ENCODE peak calls at places on chromosomes 4 and X, in five cellular contexts. S, W, R, E and N are unnamed samples.

GRCh38 chr4:109294006-109294405 is 8.5 kb downstream of the COL25A1 start:
- DNase-seq in S (no peak), W (no peak), R (peak), E (no peak), N (peak)

GRCh38 chrX:42485621-42486020 is 292.3 kb downstream of the PPP1R2C start:
- DNase-seq in S (no peak), W (no peak), R (no peak), E (no peak), N (peak)

GRCh38 chr4:170423137-170423536 is 333.4 kb upstream of the AADAT start:
- DNase-seq in S (no peak), W (no peak), R (no peak), E (no peak), N (peak)

GRCh38 chr4:9977518-9978031 is 43.7 kb downstream of the SLC2A9 start:
- DNase-seq in S (peak), W (no peak), R (no peak), E (no peak), N (no peak)

GRCh38 chr4:71470547-71470946 is 131.7 kb downstream of the SLC4A4 start:
- DNase-seq in S (no peak), W (no peak), R (no peak), E (no peak), N (no peak)

GRCh38 chrX:1476682-1477081 is 24.0 kb upstream of the ASMTL start:
- DNase-seq in S (no peak), W (no peak), R (no peak), E (no peak), N (no peak)

GRCh38 chr4:40478215-40478614 is 143.1 kb downstream of the CHRNA9 start:
- DNase-seq in S (no peak), W (no peak), R (no peak), E (no peak), N (no peak)

GRCh38 chr4:158131037-158131436 is 41.8 kb downstream of the GASK1B start:
- DNase-seq in S (no peak), W (no peak), R (no peak), E (peak), N (no peak)

GRCh38 chr4:14837860-14838259 is 164.4 kb upstream of the CPEB2 start:
- DNase-seq in S (no peak), W (no peak), R (no peak), E (no peak), N (no peak)

GRCh38 chr4:48778431-48779094 is 1.5 kb downstream of the FRYL start:
- DNase-seq in S (no peak), W (no peak), R (no peak), E (peak), N (peak)

GRCh38 chr4:130478406-130478805 is 1382.5 kb downstream of the C4orf33 start:
- DNase-seq in S (no peak), W (no peak), R (no peak), E (peak), N (peak)

GRCh38 chr4:97912151-97912550 is 231.1 kb downstream of the STPG2 start:
- DNase-seq in S (no peak), W (no peak), R (no peak), E (no peak), N (no peak)

GRCh38 chr4:184012937-184013336 is 107.8 kb downstream of the STOX2 start:
- DNase-seq in S (no peak), W (no peak), R (peak), E (no peak), N (no peak)

GRCh38 chrX:66200050-66200664 is 36.1 kb downstream of the HEPH start:
- DNase-seq in S (no peak), W (no peak), R (no peak), E (peak), N (no peak)

GRCh38 chrX:1659664-1660461 is 45.0 kb downstream of the ASMT start:
- DNase-seq in S (no peak), W (no peak), R (no peak), E (no peak), N (no peak)

GRCh38 chr4:98248984-98249383 is 12.2 kb upstream of the RAP1GDS1 start:
- DNase-seq in S (no peak), W (no peak), R (no peak), E (no peak), N (no peak)

GRCh38 chr4:6992728-6993655 is 50.2 kb upstream of the TADA2B start:
- DNase-seq in S (no peak), W (no peak), R (no peak), E (no peak), N (no peak)

GRCh38 chrX:2488621-2489285 is 12.0 kb downstream of the DHRSX start:
- DNase-seq in S (no peak), W (no peak), R (no peak), E (no peak), N (no peak)

GRCh38 chr4:107863850-107864371 is 39.2 kb downstream of the SGMS2 start:
- DNase-seq in S (no peak), W (no peak), R (no peak), E (peak), N (peak)

GRCh38 chr4:77308843-77309242 is 151.8 kb downstream of the CCNG2 start:
- DNase-seq in S (no peak), W (no peak), R (no peak), E (peak), N (peak)

GRCh38 chrX:45747905-45748304 is 547.2 kb upstream of the DIPK2B start:
- DNase-seq in S (no peak), W (no peak), R (no peak), E (no peak), N (no peak)

GRCh38 chr4:184163813-184164212 is 53.9 kb downstream of the ENPP6 start:
- DNase-seq in S (peak), W (peak), R (peak), E (peak), N (peak)

GRCh38 chrX:117839544-117839943 is 277.1 kb downstream of the KLHL13 start:
- DNase-seq in S (no peak), W (no peak), R (no peak), E (no peak), N (no peak)

DNA sequence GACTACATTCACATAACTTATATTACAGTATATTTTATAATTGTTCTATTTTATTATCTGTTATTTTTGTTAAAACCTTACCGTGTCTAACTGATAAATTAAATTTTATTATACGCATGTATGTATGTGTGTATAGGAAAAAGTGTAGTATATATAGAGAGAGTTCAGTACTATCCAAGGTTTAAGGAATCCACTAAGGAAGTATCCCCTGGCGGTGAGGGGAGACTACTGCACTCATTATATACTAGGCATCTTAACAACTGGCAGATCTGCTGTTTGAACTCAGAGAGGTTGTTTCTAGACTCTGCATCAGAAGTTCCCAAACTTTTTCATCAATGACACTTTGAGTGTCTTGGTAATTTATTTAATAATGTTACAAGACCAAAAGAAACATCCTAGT is 70.9 kb downstream of the NDST4 start:
- DNase-seq in S (no peak), W (no peak), R (no peak), E (no peak), N (peak)
- TF ChIP-seq CTCF in S (no peak), W (peak), R (peak), E (no peak), N (no peak)

DNA sequence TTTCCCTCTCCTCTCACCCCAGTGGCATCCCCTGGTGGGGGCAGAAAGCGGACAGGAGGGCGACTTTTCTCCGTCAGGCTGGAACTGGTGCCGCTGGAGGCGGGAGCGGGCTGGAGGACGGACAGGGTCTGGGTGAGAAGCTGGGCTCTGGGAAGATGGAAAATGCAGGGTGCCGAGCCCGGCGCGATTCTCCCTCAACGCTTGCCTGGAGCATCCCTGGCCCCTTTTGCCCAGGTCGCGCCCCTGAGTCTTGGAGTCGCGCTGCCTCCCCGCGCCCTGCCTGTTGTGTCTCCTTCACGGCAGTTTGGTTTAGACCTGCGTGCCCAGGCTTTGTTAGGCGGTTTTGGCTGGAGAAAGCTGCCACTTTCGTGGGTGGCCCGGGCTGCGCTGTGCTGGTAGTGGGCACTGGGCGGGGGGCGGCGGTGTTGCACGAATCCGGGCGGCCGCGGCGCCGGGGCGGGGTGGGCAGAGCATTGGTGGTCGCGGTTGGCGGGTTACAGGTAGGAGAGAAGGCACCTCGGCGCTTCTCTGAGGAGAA is 2.0 kb downstream of the ADGRL3 start:
- DNase-seq in S (no peak), W (peak), R (peak), E (no peak), N (peak)
- TF ChIP-seq CTCF in S (no peak), W (peak), R (no peak), E (no peak), N (no peak)

DNA sequence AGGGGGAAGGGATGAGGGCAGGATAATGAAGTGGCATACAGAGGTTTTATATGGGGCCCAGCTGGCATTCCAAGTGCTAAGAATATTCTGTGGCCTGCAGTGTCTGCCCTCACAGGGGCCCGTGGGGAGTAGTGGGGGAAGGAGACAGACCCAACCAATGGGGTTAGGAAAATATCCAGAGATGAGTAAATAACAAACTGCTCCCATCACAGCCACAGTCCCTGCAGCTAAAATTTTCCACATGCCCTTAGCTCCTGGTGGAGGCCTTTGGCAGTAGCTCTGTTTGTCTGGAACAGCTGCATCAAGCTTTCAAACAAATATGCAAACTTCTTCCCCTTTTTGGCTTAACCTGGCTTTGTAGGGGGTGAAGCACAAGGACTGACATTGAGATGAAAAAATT is 3.1 kb downstream of the SRPX2 start:
- DNase-seq in S (no peak), W (no peak), R (no peak), E (peak), N (no peak)
- TF ChIP-seq CTCF in S (no peak), W (no peak), R (no peak), E (peak), N (no peak)

GRCh38 chr4:22574424-22574823 is 58.6 kb upstream of the ADGRA3 start:
- DNase-seq in S (no peak), W (no peak), R (no peak), E (no peak), N (no peak)
- TF ChIP-seq CTCF in S (no peak), W (no peak), R (no peak), E (no peak), N (no peak)

GRCh38 chr4:3399277-3400194 is 42.2 kb upstream of the HGFAC start:
- DNase-seq in S (no peak), W (no peak), R (no peak), E (no peak), N (peak)
- TF ChIP-seq CTCF in S (peak), W (no peak), R (no peak), E (no peak), N (no peak)